ENCODE peak calls at places on chromosomes 4 and X, in seven cellular contexts. U is progenitor cell of endocrine pancreas, O is fibroblast of mammary gland, Q is HEK293T, L is EH, M is HFFc6, S is GM04503. Y is an unnamed sample.

GRCh38 chr4:114921191-114921590 is 192.2 kb downstream of the NDST4 start:
- DNase-seq in U (no peak), O (no peak), Q (no peak), L (no peak), M (no peak), S (no peak), Y (no peak)

GRCh38 chr4:176769519-176769918 is 23.2 kb downstream of the VEGFC start:
- DNase-seq in U (no peak), O (peak; percentile 98), Q (no peak), L (peak; percentile 96), M (peak; percentile 95), S (peak; percentile 83), Y (peak; percentile 83)

GRCh38 chr4:78244691-78245485 is 187.8 kb downstream of the FRAS1 start:
- DNase-seq in U (no peak), O (peak; percentile 12), Q (no peak), L (peak; percentile 4), M (peak; percentile 1), S (no peak), Y (peak; percentile 11)

GRCh38 chrX:71978164-71978563 is 67.5 kb downstream of the NHSL2 start:
- DNase-seq in U (no peak), O (no peak), Q (no peak), L (no peak), M (no peak), S (no peak), Y (no peak)

GRCh38 chr4:13539721-13540445 is 4.4 kb downstream of the NKX3-2 start:
- DNase-seq in U (no peak), O (no peak), Q (no peak), L (no peak), M (no peak), S (no peak), Y (no peak)

GRCh38 chr4:26140150-26140898 is 180.5 kb upstream of the RBPJ start:
- DNase-seq in U (no peak), O (peak; percentile 57), Q (no peak), L (peak; percentile 96), M (peak; percentile 90), S (peak; percentile 84), Y (peak; percentile 63)

GRCh38 chr4:123113193-123113592 is 190.8 kb upstream of the NUDT6 start:
- DNase-seq in U (no peak), O (no peak), Q (no peak), L (no peak), M (no peak), S (no peak), Y (no peak)

GRCh38 chr4:101933855-101934254 is 143.3 kb downstream of the BANK1 start:
- DNase-seq in U (no peak), O (no peak), Q (no peak), L (no peak), M (no peak), S (no peak), Y (no peak)

GRCh38 chr4:103091601-103092223 is 7.9 kb downstream of the BDH2 start:
- DNase-seq in U (peak; percentile 10), O (peak; percentile 73), Q (peak; percentile 26), L (peak; percentile 72), M (peak; percentile 72), S (no peak), Y (peak; percentile 73)

Y was measured in adipocyte.